ENCODE peak calls at places on chromosomes 7 and 10, in eight cellular contexts. U is hepatocyte, A is thyroid gland, V is body of pancreas, X is cardiac muscle cell, Q is bronchial epithelial cell, W is kidney epithelial cell, L is ovary. R is an unnamed sample.

GRCh38 chr7:155739538-155740140 is 72.6 kb downstream of the SHH start:
- DNase-seq in V (no peak), W (no peak), L (no peak), Q (no peak), A (no peak), X (no peak), U (no peak), R (no peak)

GRCh38 chr7:44101966-44102845 is 1.9 kb upstream of the AEBP1 start:
- DNase-seq in W (no peak), V (no peak), U (no peak), Q (peak; percentile 79), A (no peak), L (no peak), X (peak; percentile 43), R (no peak)

GRCh38 chr10:1654247-1654646 is 83.1 kb downstream of the ADARB2 start:
- DNase-seq in Q (no peak), V (no peak), W (no peak), U (no peak), L (no peak), X (no peak), A (no peak), R (no peak)

GRCh38 chr10:62130948-62131347 is 137.7 kb downstream of the RTKN2 start:
- DNase-seq in U (no peak), Q (peak; percentile 83), X (peak; percentile 91), A (no peak), W (no peak), V (no peak), L (no peak), R (no peak)

GRCh38 chr7:93060025-93060424 is 57.8 kb downstream of the SAMD9 start:
- DNase-seq in W (no peak), X (no peak), Q (no peak), U (no peak), V (no peak), L (no peak), A (no peak), R (no peak)

GRCh38 chr10:124025638-124026336 is 67.6 kb downstream of the CHST15 start:
- DNase-seq in W (no peak), L (no peak), V (no peak), U (peak; percentile 43), Q (no peak), X (peak; percentile 51), A (no peak), R (no peak)

GRCh38 chr10:6068006-6068405 is 5.8 kb upstream of the IL2RA start:
- DNase-seq in X (no peak), V (no peak), Q (no peak), A (no peak), U (no peak), W (no peak), L (no peak), R (no peak)

GRCh38 chr10:122199070-122199469 is 72.0 kb upstream of the BTBD16 start:
- DNase-seq in V (no peak), W (no peak), U (no peak), A (no peak), L (no peak), Q (no peak), X (no peak), R (no peak)

GRCh38 chr7:117667456-117667855 is 187.6 kb downstream of the CFTR start:
- DNase-seq in U (no peak), L (no peak), A (no peak), W (no peak), X (peak; percentile 37), Q (no peak), V (no peak), R (no peak)

GRCh38 chr7:149598721-149599308 is 101.2 kb upstream of the ZNF746 start:
- DNase-seq in X (peak; percentile 52), A (no peak), U (peak; percentile 38), Q (peak; percentile 47), V (peak; percentile 21), L (no peak), W (no peak), R (no peak)

DNA sequence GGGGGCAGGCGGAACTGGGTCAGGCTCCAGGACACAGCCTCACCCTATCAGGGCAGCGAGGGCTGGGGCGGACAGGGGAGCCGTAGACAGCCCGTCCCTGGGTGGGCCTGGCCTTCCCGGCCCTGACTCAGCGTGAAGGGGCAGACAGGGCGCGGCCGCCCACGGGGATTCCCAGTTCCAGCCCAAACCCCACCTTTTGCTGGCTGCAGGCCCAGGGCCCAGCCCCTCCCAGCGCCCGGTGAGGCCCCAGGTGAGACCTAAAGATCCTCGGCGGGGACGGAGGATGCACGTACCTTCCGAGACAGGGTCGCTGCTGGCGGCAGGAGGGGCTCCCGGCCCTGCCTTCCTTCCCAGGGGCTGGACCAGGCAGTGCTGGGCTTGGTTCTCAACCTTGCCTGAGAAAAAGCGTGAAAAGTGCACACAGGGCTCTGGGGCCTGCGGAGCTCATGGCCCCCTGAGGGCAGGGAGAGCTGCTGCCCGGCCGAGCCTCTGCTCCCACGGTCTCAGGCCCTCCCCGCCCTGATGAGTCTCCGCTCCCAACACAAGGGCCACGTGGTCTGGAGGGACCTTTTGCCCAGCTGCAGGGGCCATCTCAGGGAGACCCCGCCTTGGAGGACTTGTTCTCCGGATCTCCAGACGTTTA is 43.9 kb upstream of the DNAJB6 start:
- DNase-seq in A (no peak), X (no peak), W (no peak), V (no peak), U (peak; percentile 41), Q (peak; percentile 79), L (no peak), R (no peak)
- TF ChIP-seq CTCF in A (no peak), X (no peak), W (no peak), V (no peak), U (no peak), Q (no peak), L (no peak), R (no peak)

GRCh38 chr7:99733448-99733847 is 1.5 kb downstream of the CYP3A7 start:
- DNase-seq in U (no peak), V (no peak), L (no peak), A (no peak), X (no peak), W (no peak), Q (no peak), R (no peak)
- TF ChIP-seq CTCF in U (peak; percentile 15), V (no peak), L (no peak), A (no peak), X (peak; percentile 22), W (peak; percentile 20), Q (no peak), R (no peak)

GRCh38 chr10:78604721-78605120 is 464.0 kb upstream of the ZMIZ1 start:
- DNase-seq in W (no peak), X (no peak), A (no peak), U (no peak), V (no peak), Q (no peak), L (no peak), R (no peak)

GRCh38 chr10:78600740-78601139 is 468.0 kb upstream of the ZMIZ1 start:
- DNase-seq in X (peak; percentile 42), W (no peak), L (no peak), V (no peak), A (no peak), U (peak; percentile 74), Q (peak; percentile 27), R (no peak)

GRCh38 chr10:78604286-78604685 is 464.5 kb upstream of the ZMIZ1 start:
- DNase-seq in X (no peak), Q (no peak), A (no peak), U (no peak), W (no peak), L (no peak), V (no peak), R (no peak)

GRCh38 chr10:78602201-78602917 is 466.4 kb upstream of the ZMIZ1 start:
- DNase-seq in Q (peak; percentile 38), L (no peak), X (no peak), V (no peak), U (no peak), W (no peak), A (no peak), R (no peak)

DNA sequence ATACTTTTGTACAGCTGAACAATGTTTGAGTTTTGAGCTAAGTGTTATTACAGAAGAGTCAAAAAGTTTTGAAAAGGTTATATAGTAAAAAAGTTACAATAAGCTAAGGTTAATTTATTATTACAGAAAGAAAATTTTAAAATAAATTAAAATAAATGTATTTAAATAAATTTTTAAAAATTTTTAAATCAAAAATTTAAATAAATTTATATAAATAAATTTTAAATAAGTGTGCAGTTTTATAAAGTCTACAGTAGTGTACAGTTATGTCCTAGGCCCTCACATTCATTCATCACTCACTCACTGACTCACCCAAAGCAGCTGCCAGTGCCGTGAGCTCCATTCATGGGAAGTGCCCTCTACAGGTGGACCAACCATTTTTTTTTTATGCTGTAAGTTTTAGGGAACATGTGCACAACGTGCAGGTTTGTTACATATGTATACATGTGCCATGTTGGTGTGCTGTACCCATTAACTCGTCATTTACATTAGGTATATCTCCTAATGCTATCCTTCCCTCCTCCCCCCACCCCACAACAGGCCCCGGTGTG is 462.9 kb upstream of the ZMIZ1 start:
- DNase-seq in Q (peak; percentile 76), A (no peak), L (no peak), X (no peak), W (peak; percentile 10), U (no peak), V (no peak), R (no peak)
- TF ChIP-seq CTCF in Q (peak; percentile 24), A (no peak), L (no peak), X (no peak), W (peak; percentile 40), U (no peak), V (no peak), R (no peak)

GRCh38 chr10:90785782-90786181 is 72.1 kb downstream of the HTR7 start:
- DNase-seq in X (no peak), U (no peak), V (no peak), A (no peak), L (no peak), W (no peak), Q (no peak), R (no peak)
- TF ChIP-seq CTCF in X (no peak), U (no peak), V (no peak), A (no peak), L (no peak), W (no peak), Q (no peak), R (no peak)

GRCh38 chr7:109206196-109206595 is 636.5 kb downstream of the DNAJB9 start:
- DNase-seq in W (no peak), V (no peak), X (no peak), A (no peak), L (no peak), Q (no peak), U (no peak), R (no peak)
- TF ChIP-seq CTCF in W (peak; percentile 7), V (no peak), X (no peak), A (no peak), L (no peak), Q (peak; percentile 14), U (no peak), R (no peak)

R was measured in omental fat pad.